ENCODE peak calls at places on chromosomes 4 and X, in ten cellular contexts. O is activated T-helper 1 cell treated with anti-CD3 and anti-CD28 coated beads, Interleukin-2, amount 50 U/mL, for 16 hours; N is upper lobe of left lung; C is NCI-H748 treated with DMSO at 0.1 percent for 48 hours; S is stimulated activated CD8-positive, alpha-beta memory T cell treated with anti-CD3 and anti-CD28 coated beads, Interleukin-2, amount 100 ng/mL, for 1 hour; H is NCI-H1105; E is heart left ventricle; A is amygdala; L is stimulated activated CD4-positive, alpha-beta T cell treated with anti-CD3 and anti-CD28 coated beads, Interleukin-12 subunit alpha, Interleukin-12 subunit beta, amount 100 ng/mL, for 4 hours; G is cardiac fibroblast. R is an unnamed sample.

GRCh38 chrX:137166591-137166990 is 132.8 kb upstream of the GPR101 start:
- DNase-seq in O (no peak), N (no peak), C (no peak), S (no peak), H (no peak), E (no peak), A (no peak), L (no peak), G (no peak), R (no peak)

GRCh38 chrX:72238183-72238582 is 644 bp downstream of the ERCC6L start:
- DNase-seq in O (no peak), N (no peak), C (no peak), S (no peak), H (no peak), E (no peak), A (no peak), L (no peak), G (no peak), R (no peak)

GRCh38 chr4:2691952-2692435 is 64.1 kb downstream of the TNIP2 start:
- DNase-seq in O (no peak), N (no peak), C (no peak), S (no peak), H (no peak), E (no peak), A (no peak), L (peak), G (no peak), R (no peak)

GRCh38 chrX:137428251-137428661 is 137.7 kb upstream of the ZIC3 start:
- DNase-seq in O (no peak), N (no peak), C (no peak), S (no peak), H (no peak), E (no peak), A (no peak), L (no peak), G (no peak), R (no peak)

GRCh38 chr4:112511294-112512118 is 4.5 kb downstream of the NEUROG2 start:
- DNase-seq in O (no peak), N (no peak), C (peak), S (no peak), H (no peak), E (no peak), A (no peak), L (no peak), G (no peak), R (no peak)

GRCh38 chrX:134736351-134736750 is 78.1 kb upstream of the PLAC1 start:
- DNase-seq in O (no peak), N (no peak), C (no peak), S (no peak), H (no peak), E (no peak), A (no peak), L (no peak), G (no peak), R (no peak)

GRCh38 chrX:130295519-130296314 is 27.0 kb upstream of the ZNF280C start:
- DNase-seq in O (no peak), N (no peak), C (no peak), S (no peak), H (no peak), E (no peak), A (no peak), L (no peak), G (peak), R (no peak)

GRCh38 chr4:140635606-140636005 is 66.8 kb upstream of the UCP1 start:
- DNase-seq in O (no peak), N (peak), C (no peak), S (no peak), H (no peak), E (no peak), A (no peak), L (no peak), G (peak), R (no peak)

GRCh38 chr4:101158136-101158485 is 189.2 kb downstream of the PPP3CA start:
- DNase-seq in O (no peak), N (no peak), C (no peak), S (no peak), H (no peak), E (no peak), A (peak), L (no peak), G (peak), R (no peak)

GRCh38 chrX:12526296-12526695 is 264.9 kb upstream of the PRPS2 start:
- DNase-seq in O (no peak), N (no peak), C (no peak), S (no peak), H (no peak), E (no peak), A (no peak), L (no peak), G (no peak), R (no peak)

GRCh38 chr4:146458594-146458993 is 63.1 kb downstream of the SLC10A7 start:
- DNase-seq in O (no peak), N (no peak), C (no peak), S (no peak), H (no peak), E (no peak), A (no peak), L (no peak), G (no peak), R (no peak)

GRCh38 chr4:1715002-1715761 is 3.1 kb upstream of the SLBP start:
- DNase-seq in O (no peak), N (no peak), C (no peak), S (no peak), H (no peak), E (no peak), A (no peak), L (no peak), G (no peak), R (no peak)

GRCh38 chr4:168848977-168849687 is 160.9 kb downstream of the CBR4 start:
- DNase-seq in O (no peak), N (no peak), C (no peak), S (no peak), H (no peak), E (no peak), A (no peak), L (no peak), G (peak), R (no peak)

GRCh38 chrX:17968367-17968766 is 107.3 kb upstream of the RAI2 start:
- DNase-seq in O (no peak), N (no peak), C (peak), S (no peak), H (peak), E (no peak), A (no peak), L (no peak), G (no peak), R (no peak)

GRCh38 chr4:7668826-7669225 is 234.1 kb upstream of the PSAPL1 start:
- DNase-seq in O (no peak), N (no peak), C (no peak), S (no peak), H (no peak), E (no peak), A (no peak), L (no peak), G (no peak), R (no peak)

GRCh38 chrX:70508296-70508911 is 63.8 kb downstream of the DLG3 start:
- DNase-seq in O (no peak), N (no peak), C (peak), S (no peak), H (no peak), E (no peak), A (no peak), L (no peak), G (peak), R (peak)

GRCh38 chr4:125681240-125681639 is 366.5 kb downstream of the FAT4 start:
- DNase-seq in O (no peak), N (no peak), C (no peak), S (no peak), H (no peak), E (no peak), A (no peak), L (no peak), G (no peak), R (no peak)

R was measured in NCI-H1436 treated with DMSO at 0.1 percent for 48 hours.